ENCODE peak calls at places on chromosomes 4 and X, in five cellular contexts. V is activated gamma-delta T cell treated with Interleukin-2 at 50 U/mL for 16 hours, T is HFFc6, U is M059J, P is EL. C is an unnamed sample.

GRCh38 chr4:30537462-30537861 is 182.7 kb upstream of the PCDH7 start:
- DNase-seq in U (peak; percentile 87), P (peak; percentile 78), V (no peak), T (peak; percentile 41), C (no peak)

GRCh38 chr4:3663791-3664190 is 102.4 kb upstream of the ADRA2C start:
- DNase-seq in P (no peak), U (no peak), T (no peak), V (no peak), C (no peak)

GRCh38 chr4:171025776-171026175 is 787.4 kb upstream of the GALNTL6 start:
- DNase-seq in P (no peak), V (no peak), T (no peak), U (no peak), C (no peak)

GRCh38 chr4:124710253-124710849 is 2.2 kb downstream of the ANKRD50 start:
- DNase-seq in V (no peak), U (peak; percentile 17), P (peak; percentile 32), T (no peak), C (no peak)

GRCh38 chrX:1727531-1728027 is 112.7 kb downstream of the ASMT start:
- DNase-seq in U (peak; percentile 97), T (peak; percentile 3), P (peak; percentile 41), V (no peak), C (no peak)

GRCh38 chr4:164789047-164789446 is 35.1 kb downstream of the SMIM31 start:
- DNase-seq in P (no peak), T (no peak), U (no peak), V (no peak), C (no peak)

GRCh38 chr4:14719053-14719452 is 283.2 kb upstream of the CPEB2 start:
- DNase-seq in T (no peak), V (no peak), P (peak; percentile 73), U (peak; percentile 72), C (no peak)

GRCh38 chrX:20060961-20061868 is 55.5 kb downstream of the MAP7D2 start:
- DNase-seq in V (no peak), T (no peak), P (no peak), U (no peak), C (peak; percentile 24)

GRCh38 chr4:56914336-56914735 is 6.6 kb downstream of the REST start:
- DNase-seq in P (no peak), V (no peak), U (no peak), T (no peak), C (no peak)

GRCh38 chrX:109911046-109911445 is 91.9 kb upstream of the TMEM164 start:
- DNase-seq in U (peak; percentile 14), P (no peak), T (no peak), V (no peak), C (no peak)

C was measured in NCI-H187 treated with DMSO at 0.1 percent for 48 hours.